ENCODE peak calls at places on chromosomes 1 and 21, in seven cellular contexts. B is K562, U is OCI-LY7, W is H9, V is neural progenitor cell, Y is GM23338, G is PC-3. J is an unnamed sample.

GRCh38 chr1:10980094-10980577 is 32.3 kb upstream of the TARDBP start:
- DNase-seq in B (no peak), U (no peak), W (peak), V (peak), Y (peak), G (peak), J (peak)

GRCh38 chr1:205376739-205377138 is 20.0 kb upstream of the KLHDC8A start:
- DNase-seq in B (no peak), U (no peak), W (no peak), V (no peak), Y (no peak), G (peak), J (no peak)

GRCh38 chr1:226786550-226786949 is 47.5 kb upstream of the ITPKB start:
- DNase-seq in B (no peak), U (no peak), W (no peak), V (no peak), Y (no peak), G (no peak), J (no peak)

GRCh38 chr1:19981507-19982312 is 2.3 kb upstream of the PLA2G2A start:
- DNase-seq in B (no peak), U (no peak), W (no peak), V (no peak), Y (no peak), G (no peak), J (peak)

GRCh38 chr1:210123924-210124589 is 108.5 kb upstream of the SERTAD4 start:
- DNase-seq in B (no peak), U (no peak), W (no peak), V (no peak), Y (no peak), G (peak), J (no peak)

GRCh38 chr1:2493218-2493617 is 17.1 kb downstream of the PLCH2 start:
- DNase-seq in B (no peak), U (no peak), W (no peak), V (no peak), Y (no peak), G (peak), J (no peak)

GRCh38 chr1:75136921-75137641 is 2.9 kb downstream of the LHX8 start:
- DNase-seq in B (no peak), U (no peak), W (no peak), V (peak), Y (peak), G (no peak), J (peak)

GRCh38 chr1:80217377-80217986 is 1211.0 kb upstream of the ADGRL4 start:
- DNase-seq in B (no peak), U (peak), W (no peak), V (peak), Y (peak), G (peak), J (peak)

GRCh38 chr1:15311886-15312285 is 64.9 kb downstream of the FHAD1 start:
- DNase-seq in B (no peak), U (no peak), W (no peak), V (no peak), Y (no peak), G (peak), J (no peak)

GRCh38 chr1:190792873-190793272 is 315.2 kb upstream of the BRINP3 start:
- DNase-seq in B (no peak), U (no peak), W (no peak), V (no peak), Y (no peak), G (no peak), J (no peak)

GRCh38 chr1:23798662-23799142 is 1.9 kb downstream of the GALE start:
- DNase-seq in B (peak), U (no peak), W (no peak), V (no peak), Y (peak), G (no peak), J (no peak)

GRCh38 chr1:208238710-208239517 is 5.3 kb downstream of the PLXNA2 start:
- DNase-seq in B (peak), U (peak), W (peak), V (peak), Y (peak), G (peak), J (peak)

GRCh38 chr1:151143057-151143435 is 3.4 kb downstream of the SEMA6C start:
- DNase-seq in B (peak), U (no peak), W (no peak), V (peak), Y (peak), G (no peak), J (no peak)

GRCh38 chr21:34022557-34023335 is 50.6 kb upstream of the MRPS6 start:
- DNase-seq in B (no peak), U (peak), W (no peak), V (peak), Y (no peak), G (peak), J (no peak)

GRCh38 chr1:247373721-247374141 is 42.1 kb upstream of the ZNF496 start:
- DNase-seq in B (peak), U (peak), W (peak), V (peak), Y (peak), G (no peak), J (peak)

GRCh38 chr21:31557956-31558838 is 101.3 kb upstream of the SOD1 start:
- DNase-seq in B (no peak), U (peak), W (peak), V (peak), Y (peak), G (peak), J (peak)

GRCh38 chr1:230797376-230798186 is 50.4 kb downstream of the CAPN9 start:
- DNase-seq in B (peak), U (peak), W (peak), V (peak), Y (peak), G (peak), J (peak)

GRCh38 chr1:99481391-99481996 is 164.4 kb upstream of the PALMD start:
- DNase-seq in B (peak), U (peak), W (no peak), V (peak), Y (peak), G (peak), J (peak)

GRCh38 chr1:24558902-24559791 is 3.3 kb downstream of the NCMAP start:
- DNase-seq in B (no peak), U (no peak), W (peak), V (peak), Y (peak), G (peak), J (no peak)

GRCh38 chr1:230986976-230987375 is 8.1 kb downstream of the ARV1 start:
- DNase-seq in B (no peak), U (no peak), W (no peak), V (no peak), Y (no peak), G (peak), J (no peak)

GRCh38 chr1:154221815-154222081 is 993 bp downstream of the UBAP2L start:
- DNase-seq in B (no peak), U (peak), W (no peak), V (no peak), Y (peak), G (peak), J (peak)

GRCh38 chr1:119008483-119009299 is 20.5 kb upstream of the TBX15 start:
- DNase-seq in B (peak), U (peak), W (peak), V (peak), Y (peak), G (peak), J (peak)

GRCh38 chr21:14382486-14382834 is 486 bp downstream of the HSPA13 start:
- DNase-seq in B (no peak), U (peak), W (no peak), V (no peak), Y (peak), G (peak), J (peak)

GRCh38 chr1:155329980-155330598 is 9.4 kb downstream of the RUSC1 start:
- DNase-seq in B (no peak), U (no peak), W (no peak), V (no peak), Y (no peak), G (peak), J (no peak)

GRCh38 chr21:15788847-15789548 is 59.2 kb downstream of the USP25 start:
- DNase-seq in B (no peak), U (no peak), W (no peak), V (no peak), Y (no peak), G (peak), J (no peak)

GRCh38 chr1:81838600-81839218 is 38.0 kb downstream of the ADGRL2 start:
- DNase-seq in B (no peak), U (no peak), W (no peak), V (no peak), Y (no peak), G (no peak), J (no peak)

GRCh38 chr1:51867479-51868232 is 10.9 kb downstream of the NRDC start:
- DNase-seq in B (peak), U (no peak), W (no peak), V (no peak), Y (no peak), G (no peak), J (no peak)

GRCh38 chr1:161119379-161120061 is 1.6 kb downstream of the NIT1 start:
- DNase-seq in B (peak), U (peak), W (peak), V (peak), Y (peak), G (peak), J (peak)

GRCh38 chr21:46179708-46180078 is 4.6 kb downstream of the SPATC1L start:
- DNase-seq in B (no peak), U (no peak), W (peak), V (no peak), Y (no peak), G (no peak), J (no peak)

GRCh38 chr21:44836666-44837471 is 19.0 kb upstream of the SUMO3 start:
- DNase-seq in B (peak), U (no peak), W (no peak), V (no peak), Y (no peak), G (peak), J (peak)

GRCh38 chr1:179321533-179322216 is 28.1 kb downstream of the SOAT1 start:
- DNase-seq in B (no peak), U (no peak), W (no peak), V (no peak), Y (no peak), G (no peak), J (no peak)

GRCh38 chr1:153678519-153679336 is at the start of gene NPR1:
- DNase-seq in B (peak), U (no peak), W (peak), V (peak), Y (peak), G (no peak), J (peak)

GRCh38 chr1:203444077-203444683 is 31.4 kb upstream of the PRELP start:
- DNase-seq in B (no peak), U (peak), W (no peak), V (no peak), Y (no peak), G (peak), J (peak)
- TF ChIP-seq CTCF in B (peak), U (peak), W (peak), V (no peak), Y (peak), G (peak), J (no peak)

GRCh38 chr1:202880062-202880461 is 8.9 kb downstream of the RABIF start:
- DNase-seq in B (no peak), U (no peak), W (no peak), V (no peak), Y (no peak), G (no peak), J (no peak)

GRCh38 chr1:202879128-202879527 is 9.8 kb downstream of the RABIF start:
- DNase-seq in B (no peak), U (no peak), W (no peak), V (no peak), Y (no peak), G (no peak), J (no peak)

DNA sequence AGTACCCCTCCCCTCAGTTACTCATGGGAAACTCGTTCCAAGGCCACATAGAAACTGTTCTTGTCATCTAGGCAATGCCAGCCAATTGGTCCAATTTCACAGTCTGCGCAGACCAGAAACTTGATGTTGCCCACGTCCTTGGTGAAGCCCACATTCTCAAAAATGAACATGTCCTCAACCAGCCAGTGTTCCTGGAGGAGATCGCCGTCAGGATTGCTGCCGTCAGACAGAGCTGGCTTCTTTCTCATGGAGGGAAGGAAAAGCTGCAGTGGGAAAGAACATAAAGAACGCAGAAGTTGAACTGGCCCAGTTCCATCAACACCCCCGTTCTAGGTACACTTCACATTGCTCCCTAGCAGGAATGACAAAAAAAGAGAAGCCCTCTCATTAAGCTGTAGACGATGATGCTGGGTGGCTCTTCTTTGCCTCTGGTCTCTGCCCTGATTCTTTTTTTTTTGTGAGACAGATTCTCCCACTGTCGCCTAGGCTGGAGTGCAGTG is 7.9 kb downstream of the RABIF start:
- DNase-seq in B (no peak), U (no peak), W (no peak), V (no peak), Y (no peak), G (no peak), J (no peak)
- H3K4me2 ChIP-seq in B (no peak), U (no peak), W (no peak), V (no peak), Y (no peak), G (no peak), J (no peak)

GRCh38 chr1:192475329-192475728 is 100.2 kb upstream of the RGS1 start:
- DNase-seq in B (no peak), U (no peak), W (no peak), V (no peak), Y (no peak), G (no peak), J (no peak)

GRCh38 chr1:192476802-192477298 is 98.7 kb upstream of the RGS1 start:
- DNase-seq in B (no peak), U (no peak), W (no peak), V (no peak), Y (no peak), G (peak), J (no peak)

GRCh38 chr1:192474080-192474683 is 101.4 kb upstream of the RGS1 start:
- DNase-seq in B (peak), U (peak), W (no peak), V (peak), Y (peak), G (peak), J (peak)

GRCh38 chr1:192475970-192476369 is 99.6 kb upstream of the RGS1 start:
- DNase-seq in B (no peak), U (no peak), W (no peak), V (no peak), Y (no peak), G (no peak), J (no peak)

DNA sequence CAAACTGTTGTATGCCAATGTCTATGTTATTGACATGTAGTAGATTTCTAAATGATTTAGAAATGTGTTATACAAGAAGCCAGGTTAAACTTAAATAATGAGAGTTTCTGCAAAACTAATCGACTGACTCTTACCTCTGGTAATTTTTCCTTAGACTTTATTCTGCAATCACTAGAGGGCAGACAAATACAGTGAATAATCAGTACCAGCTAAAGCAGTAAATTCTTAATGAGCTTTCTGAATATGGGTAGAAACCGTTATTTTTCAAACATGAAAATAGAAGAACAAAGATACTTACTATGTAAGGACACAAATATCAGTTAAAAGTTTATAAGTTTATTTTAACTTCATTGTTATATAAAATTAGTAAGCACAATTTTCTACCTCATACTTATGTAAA is 97.9 kb upstream of the RGS1 start:
- DNase-seq in B (no peak), U (peak), W (no peak), V (no peak), Y (peak), G (peak), J (peak)
- H2AFZ ChIP-seq in B (no peak), U (no peak), W (no peak), V (no peak), Y (no peak), G (no peak), J (no peak)

GRCh38 chr1:96845464-96845863 is 123.9 kb downstream of the PTBP2 start:
- DNase-seq in B (peak), U (peak), W (peak), V (peak), Y (peak), G (peak), J (peak)
- TF ChIP-seq CTCF in B (peak), U (peak), W (peak), V (peak), Y (peak), G (peak), J (peak)

GRCh38 chr1:1373051-1373450 is 2.0 kb downstream of the AURKAIP1 start:
- DNase-seq in B (no peak), U (no peak), W (no peak), V (no peak), Y (no peak), G (no peak), J (no peak)

GRCh38 chr1:1370771-1371300 is 4.2 kb downstream of the AURKAIP1 start:
- DNase-seq in B (no peak), U (no peak), W (no peak), V (no peak), Y (no peak), G (no peak), J (no peak)

GRCh38 chr1:1373493-1374067 is 1.4 kb downstream of the AURKAIP1 start:
- DNase-seq in B (no peak), U (no peak), W (no peak), V (no peak), Y (no peak), G (no peak), J (no peak)

GRCh38 chr1:1371354-1371740 is 3.7 kb downstream of the AURKAIP1 start:
- DNase-seq in B (no peak), U (no peak), W (no peak), V (no peak), Y (no peak), G (no peak), J (no peak)

GRCh38 chr1:1371741-1372711 is 3.0 kb downstream of the AURKAIP1 start:
- DNase-seq in B (peak), U (peak), W (peak), V (peak), Y (peak), G (peak), J (peak)
- H3K4me2 ChIP-seq in B (no peak), U (peak), W (no peak), V (no peak), Y (peak), G (peak), J (no peak)

DNA sequence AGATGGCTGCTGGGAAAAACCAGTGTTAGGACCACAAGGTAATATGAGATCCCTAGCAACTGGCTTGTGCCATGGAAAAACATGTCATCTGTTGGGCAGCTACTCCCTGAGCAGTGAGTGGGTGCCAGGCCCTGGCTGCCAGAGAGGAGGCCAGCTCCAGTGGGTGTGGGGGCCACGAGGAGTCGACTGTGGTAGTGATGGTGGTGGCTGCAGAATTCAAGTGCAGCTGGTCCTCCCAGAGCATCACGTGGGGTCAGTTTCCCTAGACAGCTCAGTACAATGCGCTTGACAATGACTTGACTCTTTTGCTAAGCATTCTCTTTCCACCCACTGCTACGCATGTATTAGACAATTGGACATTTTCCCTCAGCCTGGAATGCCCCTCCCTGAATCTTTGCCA is 14.5 kb upstream of the CDC42 start:
- DNase-seq in B (no peak), U (no peak), W (no peak), V (no peak), Y (no peak), G (no peak), J (no peak)
- H2AFZ ChIP-seq in B (peak), U (peak), W (no peak), V (no peak), Y (no peak), G (no peak), J (no peak)

DNA sequence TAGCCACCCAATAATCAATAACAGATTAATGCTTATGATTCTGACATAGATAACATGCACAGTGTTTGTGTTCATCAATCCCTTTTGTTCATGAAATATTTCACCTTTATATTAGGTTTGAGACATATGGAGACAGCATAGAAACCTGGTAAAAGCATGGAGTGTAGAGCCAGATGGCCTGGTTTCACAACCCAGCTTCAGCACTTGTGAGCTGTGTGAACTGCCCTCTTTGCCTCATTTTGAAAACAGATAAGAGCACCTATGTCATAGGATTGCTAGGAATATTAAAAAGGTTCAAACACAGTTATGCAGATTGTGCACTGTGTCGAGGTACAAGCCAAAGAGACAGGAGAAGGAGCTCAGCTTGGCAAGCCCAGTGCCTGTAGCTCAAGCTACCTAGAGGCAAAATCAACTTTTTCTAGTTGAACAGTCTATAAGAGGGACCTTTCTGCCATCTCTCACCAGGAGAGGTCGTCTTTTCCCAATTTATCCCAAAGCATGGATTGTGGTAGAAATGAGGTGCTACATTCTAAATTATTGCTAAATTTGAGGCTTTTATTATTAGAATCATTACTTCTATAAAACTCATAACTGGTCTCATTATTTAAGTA is 5.0 kb downstream of the CHODL start:
- DNase-seq in B (no peak), U (no peak), W (no peak), V (peak), Y (peak), G (peak), J (no peak)
- TF ChIP-seq CTCF in B (no peak), U (peak), W (peak), V (peak), Y (peak), G (peak), J (peak)

GRCh38 chr1:43548285-43549271 is 17.9 kb downstream of the PTPRF start:
- DNase-seq in B (no peak), U (no peak), W (no peak), V (no peak), Y (peak), G (no peak), J (peak)
- H3K4me2 ChIP-seq in B (no peak), U (no peak), W (no peak), V (no peak), Y (no peak), G (no peak), J (peak)

GRCh38 chr1:236141447-236142357 is 637 bp upstream of the GPR137B start:
- DNase-seq in B (no peak), U (peak), W (peak), V (peak), Y (peak), G (peak), J (peak)
- H2AFZ ChIP-seq in B (no peak), U (peak), W (no peak), V (peak), Y (peak), G (peak), J (peak)

DNA sequence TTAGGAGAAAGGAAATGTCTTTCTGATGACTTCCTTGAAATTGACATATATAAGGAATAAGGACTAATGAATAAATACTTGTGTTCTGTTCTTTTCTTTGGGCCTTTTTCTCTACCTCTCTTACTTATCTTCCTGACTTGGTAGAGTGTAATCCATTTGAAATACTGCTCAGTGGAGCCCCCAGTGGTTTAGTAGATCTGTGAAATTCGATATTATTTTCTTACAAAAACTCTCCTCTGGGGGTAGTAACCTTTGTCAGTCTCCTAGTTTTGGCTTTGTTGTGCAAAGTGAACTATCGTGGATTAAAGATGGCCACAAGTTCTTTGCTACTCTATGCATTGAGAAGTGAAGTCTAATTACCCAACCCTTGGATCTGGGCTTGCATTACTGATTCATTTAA is 48.8 kb downstream of the DUSP10 start:
- DNase-seq in B (peak), U (peak), W (no peak), V (no peak), Y (peak), G (no peak), J (no peak)
- TF ChIP-seq CTCF in B (peak), U (peak), W (peak), V (peak), Y (peak), G (peak), J (no peak)